ENCODE peak calls at places on chromosomes 2 and 18, in five cellular contexts. Q is ascending aorta, B is K562, I is fibroblast of lung, E is endodermal cell. T is an unnamed sample.
A peak's percentile ranks its signal among the peaks of the same experiment; 100 is the strongest.

GRCh38 chr2:143850084-143850483 is 669.8 kb downstream of the ZEB2 start:
- DNase-seq in E (no peak), Q (no peak), I (no peak), B (no peak), T (no peak)

GRCh38 chr2:12555012-12555645 is 161.6 kb upstream of the TRIB2 start:
- DNase-seq in I (peak; percentile 71), B (peak; percentile 24), E (peak; percentile 52), Q (no peak), T (no peak)

GRCh38 chr2:45009303-45009927 is at the start of gene SIX2:
- DNase-seq in B (no peak), I (peak; percentile 96), Q (peak; percentile 87), E (peak; percentile 98), T (peak; percentile 61)

GRCh38 chr2:95359035-95359434 is 43.5 kb upstream of the FAHD2A start:
- DNase-seq in B (no peak), Q (no peak), I (peak; percentile 59), E (no peak), T (no peak)

GRCh38 chr2:37156857-37157714 is at the start of gene EIF2AK2:
- DNase-seq in B (peak; percentile 84), I (peak; percentile 85), Q (peak; percentile 49), E (peak; percentile 95), T (peak; percentile 34)

GRCh38 chr2:147867050-147867449 is 22.2 kb downstream of the ACVR2A start:
- DNase-seq in Q (no peak), I (no peak), E (no peak), B (no peak), T (no peak)

GRCh38 chr2:95062716-95063400 is 37.4 kb downstream of the MAL start:
- DNase-seq in I (no peak), Q (no peak), B (no peak), E (peak; percentile 62), T (no peak)

GRCh38 chr2:95297088-95297487 is at the start of gene KCNIP3:
- DNase-seq in B (no peak), Q (no peak), E (peak; percentile 70), I (peak; percentile 34), T (no peak)

GRCh38 chr2:174117951-174118930 is 130.1 kb downstream of the OLA1 start:
- DNase-seq in B (no peak), I (peak; percentile 64), Q (no peak), E (no peak), T (peak; percentile 16)

GRCh38 chr18:32378705-32379104 is 92.0 kb downstream of the GAREM1 start:
- DNase-seq in I (peak; percentile 69), Q (no peak), B (no peak), E (no peak), T (no peak)

GRCh38 chr2:218289639-218290315 is 2.5 kb downstream of the TMBIM1 start:
- DNase-seq in I (peak; percentile 55), E (no peak), B (no peak), Q (no peak), T (no peak)

GRCh38 chr2:204343685-204344084 is 201.6 kb upstream of the PARD3B start:
- DNase-seq in B (no peak), E (no peak), Q (no peak), I (no peak), T (no peak)

GRCh38 chr2:204339212-204339715 is 206.0 kb upstream of the PARD3B start:
- DNase-seq in I (no peak), Q (no peak), B (no peak), E (no peak), T (no peak)

GRCh38 chr2:204341887-204342276 is 203.4 kb upstream of the PARD3B start:
- DNase-seq in E (no peak), I (no peak), B (no peak), Q (no peak), T (no peak)

GRCh38 chr2:204337638-204338037 is 207.6 kb upstream of the PARD3B start:
- DNase-seq in I (no peak), Q (no peak), B (no peak), E (no peak), T (no peak)

DNA sequence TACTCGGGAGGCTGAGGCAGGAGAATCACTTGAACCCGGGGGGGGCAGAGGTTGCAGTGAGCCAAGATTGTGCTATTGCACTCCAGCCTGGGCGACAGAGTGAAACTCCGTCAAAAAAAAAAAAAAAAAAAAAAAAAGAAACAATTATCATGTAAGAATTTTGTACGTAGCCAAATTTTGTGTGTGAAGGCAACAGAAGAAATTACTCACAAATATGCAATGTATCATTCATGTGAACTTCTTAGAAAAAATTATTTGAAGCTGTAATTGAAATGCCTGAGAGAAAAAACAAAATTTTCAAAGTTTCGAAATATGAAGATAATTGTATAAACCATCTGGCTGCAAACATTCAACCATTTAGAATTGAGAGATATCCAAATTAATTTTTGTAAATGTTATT is 204.8 kb upstream of the PARD3B start:
- DNase-seq in B (no peak), Q (no peak), I (peak; percentile 18), E (no peak), T (no peak)
- H3K27ac ChIP-seq in B (no peak overlapping the region), Q (no peak overlapping the region), I (no peak overlapping the region), E (no peak overlapping the region), T (peak overlapping the region; percentile 59)

GRCh38 chr2:152171733-152172132 is 3.8 kb downstream of the STAM2 start:
- DNase-seq in B (no peak), Q (no peak), E (no peak), I (no peak), T (peak; percentile 51)
- H3K27ac ChIP-seq in B (no peak overlapping the region), Q (peak overlapping the region; percentile 72), E (no peak overlapping the region), I (no peak overlapping the region), T (peak overlapping the region; percentile 89)

DNA sequence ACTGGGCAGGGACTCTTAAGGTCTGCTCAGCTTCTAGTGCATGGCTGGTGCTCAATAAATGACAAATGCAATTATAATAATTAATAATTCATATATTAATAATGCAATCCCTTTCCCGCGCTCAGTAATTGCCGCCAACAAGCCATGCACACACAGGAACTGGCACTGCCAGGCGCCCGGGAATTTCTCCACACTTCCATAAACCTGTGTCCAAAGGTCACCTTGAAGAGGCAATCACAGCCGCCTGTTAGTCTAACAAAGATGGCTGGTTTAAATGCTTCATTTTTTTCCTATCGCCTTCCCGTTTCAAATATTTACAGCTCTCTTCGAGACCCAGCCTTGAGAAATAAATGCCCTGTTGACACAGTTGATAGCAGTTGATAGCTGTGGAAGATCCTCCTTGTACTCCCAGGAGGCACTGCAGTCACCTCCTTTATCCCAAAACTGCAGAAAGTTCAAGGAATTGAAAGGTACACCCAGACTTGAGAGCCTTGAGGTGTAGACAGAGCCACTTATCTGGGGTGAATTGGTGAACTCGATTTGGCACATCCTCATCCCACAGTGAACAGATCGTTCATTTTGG is 156.4 kb downstream of the INO80D start:
- DNase-seq in Q (no peak), B (no peak), E (no peak), I (no peak), T (no peak)
- H3K27ac ChIP-seq in Q (no peak overlapping the region), B (no peak overlapping the region), E (no peak overlapping the region), I (no peak overlapping the region), T (no peak overlapping the region)

GRCh38 chr2:20097889-20098714 is 46.7 kb upstream of the LAPTM4A start:
- DNase-seq in B (peak; percentile 90), E (peak; percentile 97), Q (no peak), I (peak; percentile 85), T (no peak)

GRCh38 chr2:20103514-20103913 is 52.1 kb upstream of the LAPTM4A start:
- DNase-seq in Q (no peak), B (no peak), E (no peak), I (no peak), T (no peak)

GRCh38 chr2:20100711-20101110 is 49.3 kb upstream of the LAPTM4A start:
- DNase-seq in E (no peak), B (no peak), I (no peak), Q (no peak), T (no peak)

GRCh38 chr2:20095469-20095868 is 44.0 kb upstream of the LAPTM4A start:
- DNase-seq in Q (no peak), E (no peak), B (no peak), I (no peak), T (no peak)

DNA sequence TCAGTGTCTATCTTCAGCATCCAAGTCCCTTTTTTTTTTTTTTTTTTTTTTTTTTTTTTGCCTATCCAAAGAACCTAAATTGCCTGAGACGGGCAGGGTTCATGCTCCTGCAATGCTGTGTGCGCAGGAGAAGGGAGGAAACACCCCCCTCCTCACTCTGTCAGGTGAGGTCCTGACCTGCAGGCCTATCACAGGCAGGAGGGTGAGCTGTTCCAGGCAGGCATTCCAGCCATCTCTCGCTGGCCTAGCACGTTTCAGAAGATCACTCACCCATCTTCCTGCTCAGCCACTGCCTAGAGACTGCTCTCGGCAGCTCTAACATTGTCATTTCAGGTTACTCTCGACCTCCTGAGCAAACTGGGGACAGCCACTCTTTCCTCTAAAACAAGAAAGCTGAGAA is 48.4 kb upstream of the LAPTM4A start:
- DNase-seq in Q (no peak), E (no peak), I (no peak), B (no peak), T (no peak)
- H3K27ac ChIP-seq in Q (no peak overlapping the region), E (no peak overlapping the region), I (no peak overlapping the region), B (no peak overlapping the region), T (no peak overlapping the region)

GRCh38 chr2:180761224-180761623 is 219.2 kb upstream of the UBE2E3 start:
- DNase-seq in I (peak; percentile 84), B (no peak), E (no peak), Q (no peak), T (peak; percentile 10)
- H3K27ac ChIP-seq in I (no peak overlapping the region), B (no peak overlapping the region), E (no peak overlapping the region), Q (no peak overlapping the region), T (no peak overlapping the region)

GRCh38 chr2:27078267-27079194 is at the start of gene EMILIN1:
- DNase-seq in I (peak; percentile 98), B (peak; percentile 33), E (peak; percentile 67), Q (peak; percentile 79), T (no peak)

GRCh38 chr2:27080603-27080938 is 2.2 kb downstream of the EMILIN1 start:
- DNase-seq in B (no peak), Q (no peak), E (no peak), I (no peak), T (no peak)

GRCh38 chr2:27080140-27080469 is 1.7 kb downstream of the EMILIN1 start:
- DNase-seq in E (no peak), I (no peak), Q (no peak), B (no peak), T (no peak)

GRCh38 chr2:27077231-27077630 is 1.2 kb upstream of the EMILIN1 start:
- DNase-seq in Q (no peak), I (no peak), E (no peak), B (no peak), T (no peak)

GRCh38 chr2:27079233-27080139 is 1.1 kb downstream of the EMILIN1 start:
- DNase-seq in Q (no peak), I (peak; percentile 24), E (no peak), B (no peak), T (no peak)
- H3K27ac ChIP-seq in Q (peak overlapping the region; percentile 93), I (peak overlapping the region; percentile 94), E (peak overlapping the region; percentile 64), B (no peak overlapping the region), T (no peak overlapping the region)

GRCh38 chr18:74652392-74652988 is 54.8 kb downstream of the ZNF407 start:
- DNase-seq in Q (no peak), I (peak; percentile 74), E (no peak), B (peak; percentile 11), T (no peak)
- H3K27ac ChIP-seq in Q (no peak overlapping the region), I (no peak overlapping the region), E (no peak overlapping the region), B (no peak overlapping the region), T (no peak overlapping the region)